ENCODE peak calls at places on chromosomes 1 and 21, in five cellular contexts. Z is T-cell, X is Ammon's horn, Y is GM12864, Q is NCI-H1105 treated with DMSO at 0.1 percent for 48 hours. S is an unnamed sample.

GRCh38 chr1:2449636-2450454 is 26.2 kb upstream of the PLCH2 start:
- DNase-seq in Y (no peak), Q (no peak), X (peak), Z (no peak), S (no peak)

GRCh38 chr1:42720868-42721267 is 19.2 kb downstream of the CLDN19 start:
- DNase-seq in X (no peak), Q (no peak), Z (no peak), Y (no peak), S (no peak)

GRCh38 chr1:241356519-241357365 is at the start of gene RGS7:
- DNase-seq in X (peak), Q (peak), Z (no peak), Y (no peak), S (no peak)

GRCh38 chr1:78526496-78526895 is 35.7 kb downstream of the PTGFR start:
- DNase-seq in Y (no peak), Q (no peak), Z (no peak), X (no peak), S (no peak)

GRCh38 chr1:61426884-61427283 is 298.1 kb downstream of the TM2D1 start:
- DNase-seq in Y (no peak), Q (no peak), Z (no peak), X (no peak), S (no peak)

GRCh38 chr1:22628698-22629444 is 7.6 kb upstream of the C1QA start:
- DNase-seq in Y (no peak), Q (no peak), Z (no peak), X (no peak), S (no peak)

GRCh38 chr1:184075040-184076029 is 23.8 kb downstream of the TSEN15 start:
- DNase-seq in Y (no peak), Q (peak), Z (no peak), X (peak), S (no peak)

GRCh38 chr1:147527941-147528936 is 13.1 kb upstream of the BCL9 start:
- DNase-seq in X (no peak), Q (no peak), Z (peak), Y (no peak), S (no peak)

GRCh38 chr1:201531551-201532425 is 7.1 kb upstream of the NAV1 start:
- DNase-seq in Q (peak), X (no peak), Z (no peak), Y (no peak), S (no peak)

GRCh38 chr1:184101571-184101970 is 50.0 kb downstream of the TSEN15 start:
- DNase-seq in Y (no peak), Z (no peak), X (no peak), Q (no peak), S (no peak)

GRCh38 chr21:39079617-39080016 is 103.6 kb downstream of the PSMG1 start:
- DNase-seq in Z (peak), Q (no peak), Y (no peak), X (peak), S (no peak)

S was measured in T-helper 9 cell.